ENCODE peak calls at places on chromosome 14, in six cellular contexts. N is HCT116, Z is PC-3, Q is neural progenitor cell, C is GM12878, W is K562. D is an unnamed sample. For H3K27me3 and H3K4me1, the result is how much of the 10 kb centered on the place peaks cover.

GRCh38 chr14:87960013-87960787 is 32.8 kb downstream of the GALC start:
- DNase-seq in N (no peak), Z (no peak), Q (no peak), C (no peak), W (no peak), D (no peak)

GRCh38 chr14:94655169-94655710 is 43.0 kb downstream of the SERPINA3 start:
- DNase-seq in N (no peak), Z (no peak), Q (no peak), C (no peak), W (no peak), D (no peak)

GRCh38 chr14:64966976-64967375 is 5.2 kb downstream of the RAB15 start:
- DNase-seq in N (no peak), Z (peak), Q (no peak), C (no peak), W (no peak), D (no peak)

GRCh38 chr14:54813081-54813480 is 89.5 kb downstream of the GCH1 start:
- DNase-seq in N (no peak), Z (no peak), Q (no peak), C (no peak), W (no peak), D (no peak)

GRCh38 chr14:72634910-72635647 is 258.8 kb downstream of the DPF3 start:
- DNase-seq in N (no peak), Z (no peak), Q (no peak), C (peak), W (no peak), D (no peak)

GRCh38 chr14:104399432-104400155 is 180.0 kb upstream of the C14orf180 start:
- DNase-seq in N (no peak), Z (no peak), Q (peak), C (no peak), W (no peak), D (no peak)

GRCh38 chr14:34368115-34368970 is 93.7 kb downstream of the SPTSSA start:
- DNase-seq in N (no peak), Z (peak), Q (no peak), C (no peak), W (no peak), D (peak)

GRCh38 chr14:85087201-85087600 is 442.7 kb upstream of the FLRT2 start:
- DNase-seq in N (no peak), Z (peak), Q (no peak), C (no peak), W (no peak), D (peak)

GRCh38 chr14:73143003-73143402 is 6.7 kb downstream of the PSEN1 start:
- DNase-seq in N (no peak), Z (no peak), Q (peak), C (no peak), W (no peak), D (no peak)

GRCh38 chr14:69643430-69644200 is 32.2 kb downstream of the SUSD6 start:
- DNase-seq in N (peak), Z (peak), Q (no peak), C (no peak), W (no peak), D (peak)

GRCh38 chr14:55038708-55039107 is 11.7 kb downstream of the SOCS4 start:
- DNase-seq in N (no peak), Z (peak), Q (no peak), C (no peak), W (no peak), D (no peak)

GRCh38 chr14:60248697-60249314 is at the start of gene PPM1A:
- DNase-seq in N (peak), Z (peak), Q (peak), C (peak), W (peak), D (peak)

GRCh38 chr14:77543637-77544334 is 45.2 kb upstream of the ISM2 start:
- DNase-seq in N (no peak), Z (no peak), Q (no peak), C (no peak), W (no peak), D (no peak)

GRCh38 chr14:95496690-95497241 is 19.7 kb downstream of the SYNE3 start:
- DNase-seq in N (no peak), Z (no peak), Q (no peak), C (no peak), W (no peak), D (peak)

GRCh38 chr14:30521899-30522736 is 36.8 kb upstream of the G2E3 start:
- DNase-seq in N (peak), Z (peak), Q (peak), C (peak), W (peak), D (peak)

GRCh38 chr14:70265422-70265821 is 76.7 kb upstream of the SLC8A3 start:
- DNase-seq in N (no peak), Z (no peak), Q (no peak), C (no peak), W (no peak), D (no peak)

GRCh38 chr14:81353691-81354323 is 46.3 kb downstream of the STON2 start:
- DNase-seq in N (no peak), Z (no peak), Q (no peak), C (no peak), W (no peak), D (no peak)

GRCh38 chr14:52325126-52325525 is 11.0 kb downstream of the PTGER2 start:
- DNase-seq in N (no peak), Z (peak), Q (no peak), C (peak), W (no peak), D (no peak)

GRCh38 chr14:75514673-75515630 is 7.3 kb upstream of the BATF start:
- DNase-seq in N (no peak), Z (no peak), Q (peak), C (peak), W (peak), D (peak)

GRCh38 chr14:47269788-47270492 is 405.5 kb downstream of the MDGA2 start:
- DNase-seq in N (no peak), Z (no peak), Q (no peak), C (no peak), W (no peak), D (no peak)

GRCh38 chr14:61125314-61126082 is 144.5 kb downstream of the SLC38A6 start:
- DNase-seq in N (no peak), Z (no peak), Q (no peak), C (no peak), W (no peak), D (no peak)

GRCh38 chr14:64795211-64795610 is 84.5 kb downstream of the SPTB start:
- DNase-seq in N (no peak), Z (no peak), Q (no peak), C (no peak), W (no peak), D (no peak)

GRCh38 chr14:71320734-71321555 is 413.7 kb downstream of the PCNX1 start:
- DNase-seq in N (no peak), Z (peak), Q (peak), C (no peak), W (peak), D (peak)

GRCh38 chr14:63578300-63578699 is 35.1 kb upstream of the PPP2R5E start:
- DNase-seq in N (no peak), Z (no peak), Q (no peak), C (no peak), W (no peak), D (no peak)

GRCh38 chr14:72516936-72517408 is 376.9 kb downstream of the DPF3 start:
- DNase-seq in N (peak), Z (peak), Q (peak), C (peak), W (peak), D (peak)

GRCh38 chr14:94334837-94335236 is 11.7 kb upstream of the SERPINA6 start:
- DNase-seq in N (no peak), Z (no peak), Q (no peak), C (no peak), W (no peak), D (peak)

GRCh38 chr14:55721353-55721752 is 141.3 kb downstream of the KTN1 start:
- DNase-seq in N (peak), Z (peak), Q (no peak), C (no peak), W (no peak), D (peak)

GRCh38 chr14:88695873-88696272 is 96.9 kb downstream of the EML5 start:
- DNase-seq in N (no peak), Z (peak), Q (no peak), C (no peak), W (no peak), D (peak)

GRCh38 chr14:53793790-53794560 is 162.7 kb downstream of the BMP4 start:
- DNase-seq in N (no peak), Z (peak), Q (no peak), C (no peak), W (no peak), D (peak)

GRCh38 chr14:57189070-57189469 is 79.6 kb downstream of the EXOC5 start:
- DNase-seq in N (peak), Z (peak), Q (peak), C (no peak), W (no peak), D (peak)

GRCh38 chr14:86115972-86116371 is 586.0 kb downstream of the FLRT2 start:
- DNase-seq in N (no peak), Z (no peak), Q (no peak), C (no peak), W (no peak), D (no peak)

GRCh38 chr14:25908707-25909106 is 689.1 kb downstream of the NOVA1 start:
- DNase-seq in N (no peak), Z (no peak), Q (no peak), C (no peak), W (no peak), D (no peak)
- H3K27me3 ChIP-seq in N (under half), Z (under half), Q (under half), C (under half), W (under half), D (under half)

GRCh38 chr14:79658224-79658623 is 553.1 kb downstream of the DIO2 start:
- DNase-seq in N (no peak), Z (no peak), Q (no peak), C (no peak), W (no peak), D (no peak)

GRCh38 chr14:79661762-79662161 is 549.5 kb downstream of the DIO2 start:
- DNase-seq in N (no peak), Z (no peak), Q (no peak), C (no peak), W (no peak), D (peak)

GRCh38 chr14:79663453-79663852 is 547.9 kb downstream of the DIO2 start:
- DNase-seq in N (no peak), Z (no peak), Q (no peak), C (no peak), W (no peak), D (no peak)

GRCh38 chr14:79656496-79656895 is 554.8 kb downstream of the DIO2 start:
- DNase-seq in N (no peak), Z (no peak), Q (no peak), C (no peak), W (no peak), D (no peak)

DNA sequence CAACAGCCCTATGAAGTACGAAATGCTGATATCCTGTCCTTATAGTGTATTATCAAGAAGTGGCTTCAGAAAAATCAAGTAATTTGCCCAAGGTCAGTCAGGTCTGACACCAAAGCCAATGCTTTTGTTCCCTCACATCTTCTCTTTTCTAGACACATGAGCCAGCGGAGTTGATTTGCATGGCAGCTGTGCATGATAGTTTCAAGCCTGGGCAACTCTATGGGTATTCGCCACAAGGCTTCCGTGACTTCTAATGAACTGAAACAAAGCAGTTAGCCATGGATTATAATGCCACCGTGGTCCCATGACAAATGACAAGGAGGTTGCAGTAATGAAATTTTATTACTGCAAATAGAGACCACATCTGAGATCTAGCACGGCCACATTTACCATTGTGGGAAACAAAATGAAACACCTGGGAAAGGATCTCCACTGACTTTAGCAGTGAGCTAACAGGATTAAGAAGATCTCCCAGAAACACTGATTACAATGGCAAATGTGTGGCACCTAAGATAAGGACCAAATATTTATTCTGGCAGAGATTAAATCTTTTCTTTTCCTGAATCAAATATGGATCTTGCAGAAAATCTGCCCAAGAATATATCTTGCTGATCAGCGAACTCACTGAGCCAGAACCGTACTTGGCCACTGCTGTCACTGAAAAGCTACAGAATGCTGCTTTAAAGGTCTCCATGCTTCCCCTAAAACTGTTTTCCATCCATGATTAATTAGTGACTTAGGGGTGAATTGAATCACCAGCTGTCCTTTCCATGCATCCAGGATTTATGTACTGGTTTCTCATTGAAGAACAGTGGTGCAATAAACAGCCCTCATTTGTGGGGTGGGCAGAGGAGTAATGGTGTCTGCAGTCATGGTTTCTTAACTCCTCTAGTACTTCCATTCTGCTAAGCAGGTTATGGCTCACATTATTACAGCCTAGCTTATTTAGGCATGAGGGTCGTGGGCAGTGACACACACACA is 551.0 kb downstream of the DIO2 start:
- DNase-seq in N (no peak), Z (no peak), Q (no peak), C (peak), W (no peak), D (no peak)
- H3K4me1 ChIP-seq in N (under half), Z (under half), Q (under half), C (under half), W (under half), D (under half)

GRCh38 chr14:101948666-101949205 is 15.6 kb upstream of the DYNC1H1 start:
- DNase-seq in N (no peak), Z (no peak), Q (peak), C (no peak), W (no peak), D (no peak)

GRCh38 chr14:101945171-101945570 is 19.2 kb upstream of the DYNC1H1 start:
- DNase-seq in N (no peak), Z (no peak), Q (no peak), C (no peak), W (no peak), D (no peak)

GRCh38 chr14:101947577-101947903 is 16.8 kb upstream of the DYNC1H1 start:
- DNase-seq in N (no peak), Z (no peak), Q (no peak), C (no peak), W (no peak), D (no peak)

GRCh38 chr14:101947904-101948665 is 16.3 kb upstream of the DYNC1H1 start:
- DNase-seq in N (peak), Z (peak), Q (peak), C (peak), W (peak), D (peak)

GRCh38 chr14:101944451-101944850 is 19.9 kb upstream of the DYNC1H1 start:
- DNase-seq in N (no peak), Z (no peak), Q (no peak), C (no peak), W (no peak), D (no peak)
- TF ChIP-seq EZH2 in N (no peak), Z (no peak), Q (no peak), C (no peak), W (no peak), D (no peak)

DNA sequence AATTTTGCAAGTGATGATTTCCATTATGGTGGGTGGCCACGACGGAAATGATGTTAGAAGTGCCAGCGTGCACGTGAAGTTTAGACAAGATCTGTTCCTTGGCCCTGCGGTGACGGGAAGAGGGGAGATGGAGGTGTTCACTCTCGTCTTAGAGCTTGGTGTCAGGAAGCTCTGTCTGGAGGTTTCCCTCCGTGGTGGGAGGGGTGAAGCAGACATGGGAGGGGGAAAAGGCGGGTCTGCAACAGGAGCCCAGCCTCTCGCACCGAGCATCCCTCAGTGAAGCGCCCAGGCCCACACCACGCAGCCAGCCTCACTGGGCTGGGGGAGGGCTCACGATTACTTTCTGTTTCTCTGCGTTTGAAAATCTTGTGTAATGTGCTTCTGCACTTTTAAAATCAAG is 26.3 kb downstream of the EML1 start:
- DNase-seq in N (no peak), Z (no peak), Q (peak), C (no peak), W (no peak), D (no peak)
- H3K27me3 ChIP-seq in N (under half), Z (under half), Q (under half), C (under half), W (half or more), D (under half)

DNA sequence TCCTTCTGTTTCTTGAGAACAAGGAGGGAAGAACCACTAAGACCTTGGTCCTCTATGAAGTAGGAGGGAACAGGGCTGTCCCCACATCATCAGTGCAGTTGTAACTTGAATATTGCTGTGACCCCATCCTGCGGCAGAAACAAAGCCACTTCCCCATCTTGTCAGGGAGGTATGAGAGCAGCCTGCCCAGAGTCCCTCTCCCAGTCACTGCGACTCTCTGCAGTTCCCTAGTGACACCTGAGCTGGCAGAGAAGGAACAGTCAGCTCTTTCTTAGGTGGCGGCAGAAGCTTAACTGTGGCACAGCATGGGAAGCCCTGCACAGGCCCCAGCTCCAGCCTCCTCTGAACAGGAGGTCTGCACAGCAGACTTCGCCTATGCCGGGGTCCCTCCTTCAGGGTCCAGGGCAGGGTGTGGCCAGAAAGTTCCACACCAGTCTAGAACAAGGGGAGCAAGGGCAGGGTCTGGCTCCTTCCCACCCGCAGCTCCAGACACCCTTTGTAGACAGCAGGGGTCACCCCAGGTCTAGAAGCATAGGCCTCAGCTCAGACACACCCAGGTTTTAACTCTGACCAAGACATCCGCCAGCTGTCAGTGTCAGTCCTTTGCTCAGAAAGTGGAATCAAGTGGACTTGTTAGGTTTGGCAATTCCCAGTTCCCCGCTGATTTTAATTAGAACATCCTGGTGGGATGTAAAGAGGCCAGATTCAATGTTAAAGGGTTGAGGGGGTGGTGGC is 36.8 kb downstream of the DEGS2 start:
- DNase-seq in N (no peak), Z (no peak), Q (no peak), C (no peak), W (no peak), D (no peak)
- H3K4me1 ChIP-seq in N (under half), Z (under half), Q (under half), C (under half), W (under half), D (under half)

DNA sequence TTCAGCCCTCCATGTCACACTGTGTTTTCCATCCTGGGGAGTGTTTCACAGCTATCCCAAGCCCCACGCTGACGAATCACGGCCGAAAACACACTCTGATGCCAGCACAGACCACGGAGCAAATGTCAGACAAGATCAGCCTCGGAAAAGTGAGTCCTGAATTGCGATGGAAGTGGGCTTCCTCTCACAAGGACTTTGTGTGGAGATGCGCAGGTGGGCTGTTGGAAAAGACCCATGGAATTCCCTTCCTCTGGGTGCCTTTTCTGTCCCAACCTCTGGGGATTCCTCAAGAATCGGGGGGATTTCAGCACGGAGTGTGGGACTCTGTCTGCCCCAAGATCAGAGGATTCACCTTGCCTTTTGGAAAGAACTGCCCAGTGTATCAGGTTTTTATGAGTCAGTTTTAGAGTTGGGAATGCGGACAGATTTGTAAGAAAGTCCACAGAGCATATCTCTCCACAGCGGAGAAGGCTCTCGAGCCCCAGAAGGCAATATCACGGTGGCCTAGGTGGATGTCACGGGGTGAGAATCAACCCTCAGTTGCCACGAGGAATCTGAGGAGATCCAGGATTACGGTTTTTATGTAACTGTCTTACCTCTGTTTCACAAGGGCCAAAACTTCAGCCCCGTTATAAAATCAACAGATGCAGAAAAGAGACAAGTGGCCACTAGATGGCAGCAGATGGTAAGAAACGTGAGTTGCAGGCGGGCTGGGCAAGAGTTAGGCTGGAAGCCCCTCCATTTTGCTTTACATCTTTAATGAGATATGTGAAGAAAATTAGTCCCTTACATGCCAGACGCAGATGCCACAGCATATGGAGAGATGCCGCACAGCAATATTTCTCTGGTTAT is 201.9 kb downstream of the DAD1 start:
- DNase-seq in N (peak), Z (peak), Q (peak), C (peak), W (peak), D (peak)
- TF ChIP-seq EZH2 in N (no peak), Z (no peak), Q (no peak), C (no peak), W (no peak), D (no peak)